ENCODE peak calls at places on chromosome 12, in ten cellular contexts. Z, V, P, R, T, L, D, A, H and Q are unnamed samples.

GRCh38 chr12:131827961-131828534 is at the start of gene MMP17:
- DNase-seq in T (no peak), V (peak), H (no peak), R (no peak), Z (peak), A (no peak), L (peak), D (peak), P (peak), Q (peak)

GRCh38 chr12:4825139-4825858 is 84.4 kb upstream of the KCNA1 start:
- DNase-seq in V (peak), R (no peak), D (no peak), T (no peak), Z (peak), P (no peak), L (no peak), A (no peak), H (no peak), Q (no peak)

GRCh38 chr12:102690267-102690666 is 209.9 kb upstream of the IGF1 start:
- DNase-seq in T (no peak), R (peak), D (no peak), Z (no peak), V (no peak), L (no peak), A (no peak), P (no peak), H (no peak), Q (no peak)

GRCh38 chr12:54222609-54223008 is 33.8 kb upstream of the SMUG1 start:
- DNase-seq in D (no peak), T (peak), L (no peak), P (no peak), Z (no peak), V (peak), H (no peak), A (no peak), R (no peak), Q (no peak)

GRCh38 chr12:161823-162222 is 52.1 kb downstream of the SLC6A12 start:
- DNase-seq in T (no peak), V (no peak), L (no peak), A (no peak), R (no peak), Z (no peak), D (no peak), H (no peak), P (no peak), Q (no peak)

GRCh38 chr12:8628731-8629130 is 16.1 kb upstream of the AICDA start:
- DNase-seq in R (no peak), A (no peak), H (no peak), V (peak), Z (peak), P (no peak), L (no peak), D (no peak), T (no peak), Q (no peak)

GRCh38 chr12:62530596-62530995 is 64.0 kb downstream of the MON2 start:
- DNase-seq in H (no peak), P (no peak), T (peak), D (no peak), A (no peak), V (no peak), Z (no peak), L (no peak), R (no peak), Q (no peak)

GRCh38 chr12:19456176-19456575 is 16.9 kb downstream of the AEBP2 start:
- DNase-seq in Z (no peak), V (no peak), L (no peak), P (no peak), R (no peak), D (no peak), H (no peak), T (no peak), A (no peak), Q (no peak)

GRCh38 chr12:121560392-121561021 is 20.3 kb downstream of the KDM2B start:
- DNase-seq in Z (peak), D (no peak), H (no peak), L (no peak), A (no peak), T (no peak), V (no peak), P (no peak), R (no peak), Q (peak)

GRCh38 chr12:42306297-42306696 is 19.6 kb downstream of the ZCRB1 start:
- DNase-seq in D (no peak), L (no peak), Z (no peak), P (no peak), R (no peak), V (no peak), T (no peak), H (no peak), A (no peak), Q (no peak)

GRCh38 chr12:70379856-70380255 is 13.8 kb downstream of the KCNMB4 start:
- DNase-seq in T (no peak), R (no peak), H (no peak), A (no peak), Z (peak), P (no peak), L (no peak), D (no peak), V (no peak), Q (no peak)

GRCh38 chr12:70840966-70841365 is 79.6 kb downstream of the PTPRR start:
- DNase-seq in V (no peak), P (no peak), D (no peak), T (no peak), L (no peak), A (no peak), H (no peak), Z (no peak), R (no peak), Q (no peak)

GRCh38 chr12:3869860-3870259 is 3.3 kb downstream of the PARP11 start:
- DNase-seq in Z (peak), L (no peak), V (no peak), A (no peak), D (no peak), H (no peak), R (no peak), T (no peak), P (peak), Q (no peak)